ENCODE peak calls at places on chromosome 9, in four cellular contexts. R is H1, V is transverse colon, A is HCT116. L is an unnamed sample.
A peak's percentile ranks its signal among the peaks of the same experiment; 100 is the strongest.

GRCh38 chr9:36486933-36487481 is 85.7 kb upstream of the MELK start:
- DNase-seq in R (peak; percentile 65), V (peak; percentile 51), A (no peak), L (no peak)

GRCh38 chr9:127835930-127836586 is 18.4 kb downstream of the ENG start:
- DNase-seq in R (no peak), V (peak; percentile 47), A (no peak), L (no peak)

GRCh38 chr9:35835216-35835604 is 6.2 kb downstream of the TMEM8B start:
- DNase-seq in R (no peak), V (peak; percentile 60), A (no peak), L (no peak)

GRCh38 chr9:106438928-106439327 is 424.0 kb upstream of the ZNF462 start:
- DNase-seq in R (no peak), V (no peak), A (no peak), L (no peak)

GRCh38 chr9:76607730-76608475 is 148.9 kb downstream of the GCNT1 start:
- DNase-seq in R (no peak), V (no peak), A (no peak), L (no peak)

GRCh38 chr9:130414910-130415746 is 29.6 kb upstream of the ASS1 start:
- DNase-seq in R (no peak), V (peak; percentile 44), A (no peak), L (no peak)

GRCh38 chr9:82404484-82405280 is 416.1 kb downstream of the SPATA31D1 start:
- DNase-seq in R (no peak), V (no peak), A (no peak), L (no peak)

GRCh38 chr9:130570200-130570599 is 9.2 kb upstream of the FUBP3 start:
- DNase-seq in R (no peak), V (no peak), A (peak; percentile 13), L (no peak)

GRCh38 chr9:71858812-71859211 is 52.2 kb downstream of the ABHD17B start:
- DNase-seq in R (no peak), V (no peak), A (no peak), L (no peak)

GRCh38 chr9:107874591-107875374 is 385.2 kb upstream of the KLF4 start:
- DNase-seq in R (no peak), V (no peak), A (no peak), L (no peak)

GRCh38 chr9:84702469-84702868 is 32.9 kb downstream of the NTRK2 start:
- DNase-seq in R (no peak), V (no peak), A (no peak), L (no peak)

GRCh38 chr9:18947772-18948391 is 85.1 kb downstream of the SAXO1 start:
- DNase-seq in R (no peak), V (no peak), A (no peak), L (no peak)

GRCh38 chr9:122228906-122229837 is at the start of gene LHX6:
- DNase-seq in R (no peak), V (no peak), A (no peak), L (no peak)

GRCh38 chr9:133861103-133861502 is 123.0 kb upstream of the SARDH start:
- DNase-seq in R (no peak), V (no peak), A (no peak), L (no peak)

GRCh38 chr9:110252509-110253139 is 3.7 kb downstream of the TXN start:
- DNase-seq in R (no peak), V (peak; percentile 34), A (no peak), L (no peak)

GRCh38 chr9:107874137-107874536 is 384.6 kb upstream of the KLF4 start:
- DNase-seq in R (no peak), V (no peak), A (no peak), L (no peak)

GRCh38 chr9:29830815-29831214 is 2257.5 kb upstream of the C9orf72 start:
- DNase-seq in R (no peak), V (peak; percentile 37), A (peak; percentile 24), L (no peak)

GRCh38 chr9:75457474-75458011 is 369.2 kb downstream of the OSTF1 start:
- DNase-seq in R (no peak), V (no peak), A (no peak), L (no peak)

GRCh38 chr9:121783523-121784507 is 132.4 kb downstream of the DAB2IP start:
- DNase-seq in R (no peak), V (peak; percentile 7), A (no peak), L (no peak)

GRCh38 chr9:4862506-4863250 is 69.9 kb downstream of the RCL1 start:
- DNase-seq in R (no peak), V (no peak), A (no peak), L (no peak)

GRCh38 chr9:96449522-96449843 is 486 bp upstream of the HABP4 start:
- DNase-seq in R (no peak), V (no peak), A (no peak), L (no peak)

GRCh38 chr9:135342206-135343130 is 137.1 kb upstream of the PPP1R26 start:
- DNase-seq in R (no peak), V (no peak), A (no peak), L (no peak)

GRCh38 chr9:111957856-111958631 is 61.4 kb downstream of the UGCG start:
- DNase-seq in R (no peak), V (no peak), A (no peak), L (no peak)

GRCh38 chr9:70192707-70193106 is 66.1 kb upstream of the SMC5 start:
- DNase-seq in R (no peak), V (no peak), A (peak; percentile 2), L (no peak)

GRCh38 chr9:38360880-38361836 is 31.3 kb upstream of the ALDH1B1 start:
- DNase-seq in R (no peak), V (no peak), A (no peak), L (no peak)

GRCh38 chr9:121286973-121287721 is 19.2 kb downstream of the GSN start:
- DNase-seq in R (peak; percentile 77), V (peak; percentile 87), A (peak; percentile 98), L (peak; percentile 91)

GRCh38 chr9:79809931-79810330 is 238.2 kb downstream of the TLE4 start:
- DNase-seq in R (no peak), V (no peak), A (no peak), L (no peak)

GRCh38 chr9:105173836-105174235 is 70.6 kb upstream of the SLC44A1 start:
- DNase-seq in R (no peak), V (no peak), A (no peak), L (no peak)

GRCh38 chr9:122392714-122393113 is 21.9 kb downstream of the PTGS1 start:
- DNase-seq in R (no peak), V (no peak), A (no peak), L (no peak)

GRCh38 chr9:95128177-95128524 is 189.4 kb downstream of the FANCC start:
- DNase-seq in R (no peak), V (no peak), A (no peak), L (no peak)

GRCh38 chr9:95425910-95426551 is 90.7 kb downstream of the PTCH1 start:
- DNase-seq in R (peak; percentile 64), V (peak; percentile 33), A (no peak), L (no peak)

DNA sequence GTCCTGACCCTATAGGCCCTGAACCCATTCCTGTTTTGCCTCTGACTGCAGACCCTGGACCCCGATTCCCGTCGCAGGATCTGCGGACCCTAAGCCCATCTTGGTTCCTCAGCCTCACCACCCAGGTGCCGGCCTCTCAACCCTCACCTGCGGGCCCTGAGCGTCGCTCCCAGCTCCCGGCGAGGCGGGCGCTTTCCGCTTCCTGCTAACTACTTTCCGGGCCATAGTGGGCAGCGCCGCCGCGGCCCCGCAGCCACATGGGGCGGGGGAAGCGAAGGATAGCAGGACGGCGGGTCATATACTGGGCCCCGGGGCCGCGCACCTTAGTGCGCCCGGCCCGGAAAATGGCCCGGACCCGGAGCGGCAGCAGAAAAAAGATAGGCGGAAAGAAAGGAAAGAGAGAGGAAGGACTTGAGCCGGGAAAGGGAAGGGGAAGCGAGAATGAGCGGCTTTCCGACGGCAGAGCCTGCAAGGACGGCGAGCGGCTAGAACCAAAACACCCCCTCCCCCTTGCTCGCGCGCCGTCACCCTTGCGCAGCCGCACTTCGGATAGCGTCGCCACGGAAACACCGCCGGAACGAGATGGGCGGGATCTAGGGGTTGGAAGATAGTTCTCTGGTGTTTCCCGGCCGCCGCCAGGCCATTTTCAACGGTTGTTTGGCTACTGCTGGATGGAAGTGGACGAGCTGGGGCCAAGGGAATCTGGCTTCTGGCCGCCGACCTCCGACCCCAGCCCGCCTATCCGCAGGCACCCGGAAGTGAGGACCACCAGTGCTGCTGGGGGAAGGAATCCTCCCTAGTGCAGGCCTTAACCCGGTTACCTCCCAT is at the start of gene DCAF12:
- DNase-seq in R (peak; percentile 92), V (peak; percentile 93), A (peak; percentile 78), L (peak; percentile 91)
- TF ChIP-seq CTCF in R (no peak), V (no peak), A (no peak), L (no peak)

GRCh38 chr9:86721843-86722705 is 225.2 kb downstream of the GAS1 start:
- DNase-seq in R (no peak), V (no peak), A (no peak), L (peak; percentile 64)
- TF ChIP-seq POLR2AphosphoS5 in R (no peak), V (no peak), A (no peak), L (peak; percentile 39)

GRCh38 chr9:137422668-137423000 is 328 bp downstream of the EXD3 start:
- DNase-seq in R (peak; percentile 75), V (peak; percentile 46), A (no peak), L (no peak)
- H3K27ac ChIP-seq in R (no peak overlapping the region), V (peak overlapping the region; percentile 86), A (peak overlapping the region; percentile 99), L (peak overlapping the region; percentile 88)

DNA sequence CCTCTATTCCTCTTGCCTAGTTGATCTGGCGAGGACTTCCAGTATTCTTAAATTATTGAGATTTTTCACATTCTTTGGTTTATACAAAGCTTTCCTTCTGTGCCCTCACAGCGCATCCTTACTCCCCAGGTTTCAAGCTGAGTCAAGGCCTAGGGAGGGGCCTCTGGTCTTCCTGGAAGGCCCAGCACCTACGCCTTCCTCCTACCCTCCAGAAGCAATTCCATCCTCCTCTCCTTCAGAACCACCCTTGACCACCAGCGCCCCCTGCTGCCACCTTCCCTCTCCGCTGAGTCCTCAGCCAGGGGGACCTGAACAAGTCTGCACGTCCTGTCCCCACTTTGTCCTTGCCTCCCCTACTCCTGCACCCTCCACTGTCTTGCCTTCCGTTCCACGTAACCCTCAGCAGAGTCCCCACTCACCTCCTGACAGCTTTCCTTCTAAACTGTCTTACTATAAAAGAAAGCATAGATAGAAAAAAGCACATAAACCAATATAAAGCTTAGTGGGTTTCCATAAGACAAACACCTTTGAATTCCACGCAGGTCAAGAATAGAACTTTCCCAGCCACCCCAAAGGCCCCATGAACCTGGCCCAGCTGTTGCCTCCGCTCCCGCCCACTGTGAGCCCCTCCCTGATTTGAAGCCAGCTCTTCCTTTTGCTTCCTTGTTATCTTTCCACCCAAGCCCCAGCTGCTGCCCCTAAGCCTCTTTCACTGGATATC is 63.0 kb upstream of the CTSL start:
- DNase-seq in R (peak; percentile 96), V (peak; percentile 86), A (peak; percentile 51), L (peak; percentile 80)
- TF ChIP-seq CTCF in R (peak; percentile 94), V (peak; percentile 81), A (peak; percentile 85), L (peak; percentile 83)